ENCODE peak calls at places on chromosomes 2 and 18, in ten cellular contexts. One of them, this sample, is unnamed.

GRCh38 chr2:109637749-109638570 is 23.8 kb downstream of the SOWAHC start:
- DNase-seq in stimulated activated CD8-positive, alpha-beta memory T cell treated with anti-CD3 and anti-CD28 coated beads, Interleukin-2, amount 100 ng/mL, for 48 hours: no peak
- DNase-seq in NCI-H2081: no peak
- DNase-seq in A549: no peak
- DNase-seq in tibial artery: no peak
- DNase-seq in AG04449: no peak
- DNase-seq in neuronal stem cell: no peak
- DNase-seq in HEK293T: no peak
- DNase-seq in type B pancreatic cell: no peak
- DNase-seq in cardiac fibroblast: peak
- DNase-seq in this sample: no peak

GRCh38 chr2:239274391-239275001 is 126.3 kb downstream of the HDAC4 start:
- DNase-seq in neuronal stem cell: peak
- DNase-seq in cardiac fibroblast: peak
- DNase-seq in HEK293T: no peak
- DNase-seq in AG04449: no peak
- DNase-seq in A549: peak
- DNase-seq in stimulated activated CD8-positive, alpha-beta memory T cell treated with anti-CD3 and anti-CD28 coated beads, Interleukin-2, amount 100 ng/mL, for 48 hours: no peak
- DNase-seq in type B pancreatic cell: peak
- DNase-seq in tibial artery: peak
- DNase-seq in NCI-H2081: no peak
- DNase-seq in this sample: no peak

GRCh38 chr18:55442561-55442960 is 145.4 kb downstream of the TCF4 start:
- DNase-seq in NCI-H2081: no peak
- DNase-seq in HEK293T: no peak
- DNase-seq in type B pancreatic cell: no peak
- DNase-seq in tibial artery: no peak
- DNase-seq in AG04449: no peak
- DNase-seq in neuronal stem cell: no peak
- DNase-seq in A549: no peak
- DNase-seq in cardiac fibroblast: no peak
- DNase-seq in stimulated activated CD8-positive, alpha-beta memory T cell treated with anti-CD3 and anti-CD28 coated beads, Interleukin-2, amount 100 ng/mL, for 48 hours: no peak
- DNase-seq in this sample: no peak

GRCh38 chr2:121648611-121649401 is 456 bp downstream of the CLASP1 start:
- DNase-seq in AG04449: no peak
- DNase-seq in A549: peak
- DNase-seq in NCI-H2081: peak
- DNase-seq in HEK293T: peak
- DNase-seq in stimulated activated CD8-positive, alpha-beta memory T cell treated with anti-CD3 and anti-CD28 coated beads, Interleukin-2, amount 100 ng/mL, for 48 hours: peak
- DNase-seq in tibial artery: peak
- DNase-seq in cardiac fibroblast: peak
- DNase-seq in neuronal stem cell: no peak
- DNase-seq in type B pancreatic cell: peak
- DNase-seq in this sample: peak

GRCh38 chr2:217935245-217935879 is 67.4 kb downstream of the TNS1 start:
- DNase-seq in NCI-H2081: no peak
- DNase-seq in neuronal stem cell: no peak
- DNase-seq in A549: no peak
- DNase-seq in tibial artery: no peak
- DNase-seq in AG04449: no peak
- DNase-seq in type B pancreatic cell: no peak
- DNase-seq in cardiac fibroblast: peak
- DNase-seq in stimulated activated CD8-positive, alpha-beta memory T cell treated with anti-CD3 and anti-CD28 coated beads, Interleukin-2, amount 100 ng/mL, for 48 hours: no peak
- DNase-seq in HEK293T: no peak
- DNase-seq in this sample: no peak

GRCh38 chr2:127674241-127675209 is 805 bp downstream of the LIMS2 start:
- DNase-seq in type B pancreatic cell: no peak
- DNase-seq in AG04449: no peak
- DNase-seq in A549: peak
- DNase-seq in stimulated activated CD8-positive, alpha-beta memory T cell treated with anti-CD3 and anti-CD28 coated beads, Interleukin-2, amount 100 ng/mL, for 48 hours: no peak
- DNase-seq in NCI-H2081: no peak
- DNase-seq in tibial artery: peak
- DNase-seq in neuronal stem cell: no peak
- DNase-seq in cardiac fibroblast: no peak
- DNase-seq in HEK293T: peak
- DNase-seq in this sample: no peak

GRCh38 chr2:122530812-122531211 is 775.4 kb downstream of the TSN start:
- DNase-seq in type B pancreatic cell: no peak
- DNase-seq in A549: no peak
- DNase-seq in HEK293T: no peak
- DNase-seq in AG04449: no peak
- DNase-seq in neuronal stem cell: no peak
- DNase-seq in cardiac fibroblast: no peak
- DNase-seq in NCI-H2081: no peak
- DNase-seq in stimulated activated CD8-positive, alpha-beta memory T cell treated with anti-CD3 and anti-CD28 coated beads, Interleukin-2, amount 100 ng/mL, for 48 hours: no peak
- DNase-seq in tibial artery: no peak
- DNase-seq in this sample: no peak

GRCh38 chr2:150570712-150571111 is 83.2 kb upstream of the RND3 start:
- DNase-seq in AG04449: peak
- DNase-seq in A549: peak
- DNase-seq in HEK293T: no peak
- DNase-seq in neuronal stem cell: no peak
- DNase-seq in NCI-H2081: no peak
- DNase-seq in cardiac fibroblast: peak
- DNase-seq in type B pancreatic cell: no peak
- DNase-seq in stimulated activated CD8-positive, alpha-beta memory T cell treated with anti-CD3 and anti-CD28 coated beads, Interleukin-2, amount 100 ng/mL, for 48 hours: no peak
- DNase-seq in tibial artery: no peak
- DNase-seq in this sample: no peak

GRCh38 chr18:63090334-63090733 is 229.2 kb downstream of the BCL2 start:
- DNase-seq in NCI-H2081: no peak
- DNase-seq in tibial artery: no peak
- DNase-seq in A549: no peak
- DNase-seq in HEK293T: no peak
- DNase-seq in cardiac fibroblast: no peak
- DNase-seq in neuronal stem cell: no peak
- DNase-seq in type B pancreatic cell: peak
- DNase-seq in stimulated activated CD8-positive, alpha-beta memory T cell treated with anti-CD3 and anti-CD28 coated beads, Interleukin-2, amount 100 ng/mL, for 48 hours: no peak
- DNase-seq in AG04449: no peak
- DNase-seq in this sample: no peak

GRCh38 chr2:122627388-122627787 is 871.9 kb downstream of the TSN start:
- DNase-seq in tibial artery: no peak
- DNase-seq in cardiac fibroblast: peak
- DNase-seq in A549: no peak
- DNase-seq in neuronal stem cell: no peak
- DNase-seq in HEK293T: no peak
- DNase-seq in NCI-H2081: no peak
- DNase-seq in type B pancreatic cell: no peak
- DNase-seq in AG04449: no peak
- DNase-seq in stimulated activated CD8-positive, alpha-beta memory T cell treated with anti-CD3 and anti-CD28 coated beads, Interleukin-2, amount 100 ng/mL, for 48 hours: no peak
- DNase-seq in this sample: no peak

GRCh38 chr2:145597809-145598208 is 1077.9 kb upstream of the ZEB2 start:
- DNase-seq in cardiac fibroblast: peak
- DNase-seq in type B pancreatic cell: no peak
- DNase-seq in A549: no peak
- DNase-seq in tibial artery: no peak
- DNase-seq in stimulated activated CD8-positive, alpha-beta memory T cell treated with anti-CD3 and anti-CD28 coated beads, Interleukin-2, amount 100 ng/mL, for 48 hours: no peak
- DNase-seq in NCI-H2081: no peak
- DNase-seq in neuronal stem cell: no peak
- DNase-seq in HEK293T: no peak
- DNase-seq in AG04449: no peak
- DNase-seq in this sample: no peak

GRCh38 chr18:494602-494983 is 5.9 kb downstream of the COLEC12 start:
- DNase-seq in type B pancreatic cell: no peak
- DNase-seq in stimulated activated CD8-positive, alpha-beta memory T cell treated with anti-CD3 and anti-CD28 coated beads, Interleukin-2, amount 100 ng/mL, for 48 hours: no peak
- DNase-seq in A549: no peak
- DNase-seq in HEK293T: no peak
- DNase-seq in AG04449: peak
- DNase-seq in tibial artery: no peak
- DNase-seq in cardiac fibroblast: peak
- DNase-seq in NCI-H2081: no peak
- DNase-seq in neuronal stem cell: no peak
- DNase-seq in this sample: no peak

GRCh38 chr2:79860233-79861058 is 347.6 kb downstream of the CTNNA2 start:
- DNase-seq in cardiac fibroblast: peak
- DNase-seq in neuronal stem cell: peak
- DNase-seq in AG04449: peak
- DNase-seq in tibial artery: no peak
- DNase-seq in A549: peak
- DNase-seq in type B pancreatic cell: no peak
- DNase-seq in HEK293T: peak
- DNase-seq in stimulated activated CD8-positive, alpha-beta memory T cell treated with anti-CD3 and anti-CD28 coated beads, Interleukin-2, amount 100 ng/mL, for 48 hours: no peak
- DNase-seq in NCI-H2081: peak
- DNase-seq in this sample: peak

This sample was measured in pons.